ENCODE peak calls at places on chromosomes 13 and 19, in seven cellular contexts. F, T, X, D, I, N and Z are unnamed samples.

GRCh38 chr13:22176968-22177545 is 506.2 kb downstream of the FGF9 start:
- DNase-seq in F (no peak), D (no peak), I (no peak), N (no peak), X (no peak), T (no peak), Z (no peak)

GRCh38 chr19:48623556-48624066 is 4.3 kb downstream of the SPHK2 start:
- DNase-seq in X (peak; percentile 36), D (no peak), I (no peak), F (no peak), N (no peak), T (no peak), Z (no peak)

GRCh38 chr13:98265669-98266551 is 88.8 kb upstream of the RNF113B start:
- DNase-seq in N (peak; percentile 98), T (no peak), D (no peak), F (no peak), I (no peak), X (no peak), Z (no peak)

GRCh38 chr19:44142014-44142523 is 715 bp downstream of the ZNF234 start:
- DNase-seq in D (no peak), I (peak; percentile 45), T (no peak), X (peak; percentile 26), N (peak; percentile 2), F (no peak), Z (peak; percentile 4)

GRCh38 chr19:45159204-45159970 is 1.4 kb downstream of the NKPD1 start:
- DNase-seq in T (no peak), D (no peak), X (no peak), I (no peak), F (no peak), N (no peak), Z (no peak)

GRCh38 chr19:5961969-5962945 is 15.7 kb downstream of the RANBP3 start:
- DNase-seq in D (no peak), N (peak; percentile 98), X (no peak), I (no peak), T (no peak), F (no peak), Z (no peak)

GRCh38 chr13:52599037-52599852 is 43.0 kb upstream of the HNRNPA1L2 start:
- DNase-seq in D (no peak), T (no peak), X (no peak), N (no peak), I (no peak), F (no peak), Z (peak; percentile 51)

GRCh38 chr13:96089749-96090239 is at the start of gene HS6ST3:
- DNase-seq in T (peak; percentile 75), D (no peak), X (no peak), N (no peak), F (peak; percentile 10), I (no peak), Z (peak; percentile 71)

GRCh38 chr13:63435668-63436275 is 2020.1 kb upstream of the PCDH20 start:
- DNase-seq in T (no peak), D (no peak), I (no peak), X (no peak), F (peak; percentile 3), N (no peak), Z (no peak)

GRCh38 chr19:38649305-38650179 is 2.1 kb downstream of the ACTN4 start:
- DNase-seq in F (no peak), X (no peak), N (peak; percentile 94), T (no peak), D (no peak), I (no peak), Z (no peak)

GRCh38 chr19:41226053-41226873 is 7.2 kb downstream of the AXL start:
- DNase-seq in F (peak; percentile 72), D (no peak), X (peak; percentile 76), I (peak; percentile 79), T (peak; percentile 70), N (peak; percentile 68), Z (peak; percentile 59)

GRCh38 chr19:19451429-19452240 is 46.2 kb downstream of the GATAD2A start:
- DNase-seq in I (no peak), N (no peak), D (peak; percentile 68), T (no peak), X (no peak), F (no peak), Z (no peak)

GRCh38 chr19:10641248-10641647 is 12.9 kb upstream of the ILF3 start:
- DNase-seq in N (no peak), D (no peak), X (no peak), I (no peak), T (no peak), F (no peak), Z (no peak)

GRCh38 chr19:58277748-58278147 is 1.0 kb upstream of the ZNF8 start:
- DNase-seq in T (no peak), I (no peak), F (no peak), X (no peak), N (no peak), D (no peak), Z (no peak)

GRCh38 chr19:42252365-42253244 is 2.3 kb downstream of the ERF start:
- DNase-seq in T (no peak), N (no peak), D (no peak), I (no peak), X (peak; percentile 57), F (no peak), Z (no peak)

GRCh38 chr19:58575183-58576041 is 2.3 kb upstream of the MZF1 start:
- DNase-seq in N (peak; percentile 83), I (peak; percentile 87), D (peak; percentile 58), X (peak; percentile 95), T (peak; percentile 92), F (peak; percentile 79), Z (peak; percentile 81)

GRCh38 chr13:96053003-96053703 is at the start of gene UGGT2:
- DNase-seq in T (peak; percentile 80), X (peak; percentile 92), D (peak; percentile 64), I (peak; percentile 88), F (peak; percentile 91), N (peak; percentile 85), Z (peak; percentile 95)

GRCh38 chr19:8028951-8029491 is 23.5 kb upstream of the CCL25 start:
- DNase-seq in T (peak; percentile 63), F (no peak), X (peak; percentile 29), N (no peak), D (no peak), I (peak; percentile 65), Z (no peak)
- TF ChIP-seq SP1 in T (no peak), F (no peak), X (no peak), N (no peak), D (no peak), I (no peak), Z (no peak)

GRCh38 chr13:44436589-44437337 is 63.1 kb downstream of the SERP2 start:
- DNase-seq in X (peak; percentile 84), F (peak; percentile 90), D (no peak), N (peak; percentile 86), I (peak; percentile 94), T (peak; percentile 96), Z (peak; percentile 86)
- TF ChIP-seq SP1 in X (no peak), F (no peak), D (no peak), N (no peak), I (peak; percentile 55), T (no peak), Z (no peak)

DNA sequence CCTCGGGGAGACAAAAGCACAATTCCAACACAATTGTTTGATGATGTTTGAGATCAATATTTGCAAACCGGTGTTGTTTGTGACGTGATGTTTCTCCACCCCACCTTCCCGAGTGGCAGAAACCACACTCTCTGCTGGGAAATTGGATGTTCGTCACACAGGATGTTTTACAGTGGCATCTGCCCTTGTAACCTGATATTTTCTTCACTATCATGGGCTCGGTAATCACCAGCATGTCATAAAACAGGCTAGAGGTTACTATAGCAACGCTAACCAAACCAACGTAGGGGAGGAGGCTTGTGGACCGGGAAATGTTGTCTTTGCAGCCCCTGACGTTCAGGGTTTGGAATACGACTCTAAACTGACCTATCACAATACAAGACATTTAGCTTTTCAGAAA is 454.5 kb downstream of the IRS2 start:
- DNase-seq in N (no peak), F (no peak), X (no peak), I (no peak), D (no peak), T (no peak), Z (no peak)
- TF ChIP-seq SP1 in N (no peak), F (no peak), X (no peak), I (no peak), D (no peak), T (no peak), Z (no peak)

DNA sequence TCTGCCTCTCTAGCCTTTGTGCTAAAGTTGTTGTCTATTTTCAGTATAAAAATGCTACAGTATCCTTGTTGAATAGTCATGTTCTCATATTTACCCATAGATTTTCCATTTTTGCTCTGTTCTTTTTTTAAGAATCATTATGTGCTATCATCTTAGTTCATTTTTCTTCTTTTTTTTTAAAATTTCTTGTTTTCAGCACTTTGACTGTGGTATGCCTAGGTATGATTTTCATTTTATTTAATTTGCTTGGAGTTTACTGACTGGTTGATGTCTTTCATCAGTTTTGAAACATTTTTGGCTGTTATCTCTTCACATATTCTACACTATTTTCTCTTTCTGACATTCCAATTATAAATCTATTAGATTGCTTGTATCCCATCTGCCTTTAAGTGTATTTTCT is 192.9 kb downstream of the PDS5B start:
- DNase-seq in I (no peak), T (no peak), D (no peak), F (no peak), N (no peak), X (no peak), Z (no peak)
- TF ChIP-seq SP1 in I (no peak), T (no peak), D (no peak), F (no peak), N (no peak), X (no peak), Z (no peak)

GRCh38 chr13:36173923-36174322 is 40.4 kb downstream of the SOHLH2 start:
- DNase-seq in X (no peak), F (no peak), T (no peak), N (no peak), I (no peak), D (no peak), Z (no peak)

GRCh38 chr13:36175621-36176020 is 38.7 kb downstream of the SOHLH2 start:
- DNase-seq in N (no peak), X (no peak), D (no peak), F (no peak), T (no peak), I (no peak), Z (no peak)

DNA sequence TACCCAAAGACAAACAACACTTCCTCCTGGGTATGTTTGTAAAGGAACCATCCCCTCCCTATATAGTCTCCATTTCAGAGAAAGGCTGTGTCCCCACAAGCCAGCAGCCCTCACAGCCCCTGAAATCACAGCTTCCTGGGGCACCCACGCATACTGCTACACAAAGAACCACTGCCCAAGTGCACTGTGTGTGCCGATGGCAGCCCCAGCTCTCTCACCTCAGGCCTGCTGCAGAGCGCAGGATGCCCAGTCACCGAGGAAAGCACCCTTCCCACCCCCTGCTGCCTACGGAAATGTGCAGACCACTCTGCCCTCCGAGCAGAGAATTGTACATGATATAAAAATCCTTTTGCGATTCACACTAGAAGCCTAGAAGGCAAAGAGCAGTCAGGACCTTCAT is 39.4 kb downstream of the SOHLH2 start:
- DNase-seq in N (no peak), I (no peak), F (no peak), X (no peak), T (no peak), D (no peak), Z (no peak)
- TF ChIP-seq SP1 in N (no peak), I (no peak), F (no peak), X (no peak), T (no peak), D (no peak), Z (no peak)

GRCh38 chr13:107422421-107422820 is 792.9 kb downstream of the LIG4 start:
- DNase-seq in N (no peak), X (no peak), F (no peak), I (no peak), D (no peak), T (no peak), Z (no peak)
- TF ChIP-seq SP1 in N (no peak), X (no peak), F (no peak), I (no peak), D (no peak), T (no peak), Z (no peak)